ENCODE peak calls at places on chromosome 9, in four cellular contexts. One of them, this sample, is unnamed.

GRCh38 chr9:136482046-136482792 is 621 bp downstream of the SEC16A start:
- DNase-seq in NCI-H2081: peak
- DNase-seq in suprapubic skin: no peak
- DNase-seq in stimulated activated CD4-positive, alpha-beta T cell treated with anti-CD3 and anti-CD28 coated beads, Interleukin-4, amount 100 ng/mL, for 1 hour: no peak
- DNase-seq in this sample: no peak

GRCh38 chr9:80410106-80410505 is 838.3 kb downstream of the TLE4 start:
- DNase-seq in NCI-H2081: peak
- DNase-seq in suprapubic skin: no peak
- DNase-seq in stimulated activated CD4-positive, alpha-beta T cell treated with anti-CD3 and anti-CD28 coated beads, Interleukin-4, amount 100 ng/mL, for 1 hour: no peak
- DNase-seq in this sample: no peak

GRCh38 chr9:109561137-109561536 is 63.0 kb upstream of the PTPN3 start:
- DNase-seq in NCI-H2081: no peak
- DNase-seq in suprapubic skin: no peak
- DNase-seq in stimulated activated CD4-positive, alpha-beta T cell treated with anti-CD3 and anti-CD28 coated beads, Interleukin-4, amount 100 ng/mL, for 1 hour: no peak
- DNase-seq in this sample: no peak

GRCh38 chr9:136721339-136722092 is 9.1 kb downstream of the DIPK1B start:
- DNase-seq in NCI-H2081: no peak
- DNase-seq in suprapubic skin: no peak
- DNase-seq in stimulated activated CD4-positive, alpha-beta T cell treated with anti-CD3 and anti-CD28 coated beads, Interleukin-4, amount 100 ng/mL, for 1 hour: no peak
- DNase-seq in this sample: no peak

GRCh38 chr9:22654833-22655232 is 208.2 kb downstream of the DMRTA1 start:
- DNase-seq in NCI-H2081: no peak
- DNase-seq in suprapubic skin: no peak
- DNase-seq in stimulated activated CD4-positive, alpha-beta T cell treated with anti-CD3 and anti-CD28 coated beads, Interleukin-4, amount 100 ng/mL, for 1 hour: no peak
- DNase-seq in this sample: no peak

GRCh38 chr9:37591775-37592107 is 656 bp downstream of the TOMM5 start:
- DNase-seq in NCI-H2081: no peak
- DNase-seq in suprapubic skin: no peak
- DNase-seq in stimulated activated CD4-positive, alpha-beta T cell treated with anti-CD3 and anti-CD28 coated beads, Interleukin-4, amount 100 ng/mL, for 1 hour: no peak
- DNase-seq in this sample: no peak

GRCh38 chr9:91255327-91255726 is 106.4 kb downstream of the AUH start:
- DNase-seq in NCI-H2081: no peak
- DNase-seq in suprapubic skin: no peak
- DNase-seq in stimulated activated CD4-positive, alpha-beta T cell treated with anti-CD3 and anti-CD28 coated beads, Interleukin-4, amount 100 ng/mL, for 1 hour: no peak
- DNase-seq in this sample: no peak

GRCh38 chr9:107637421-107638420 is 148.2 kb upstream of the KLF4 start:
- DNase-seq in NCI-H2081: peak
- DNase-seq in suprapubic skin: peak
- DNase-seq in stimulated activated CD4-positive, alpha-beta T cell treated with anti-CD3 and anti-CD28 coated beads, Interleukin-4, amount 100 ng/mL, for 1 hour: no peak
- DNase-seq in this sample: no peak

GRCh38 chr9:114001794-114002261 is 76.3 kb downstream of the AMBP start:
- DNase-seq in NCI-H2081: no peak
- DNase-seq in suprapubic skin: peak
- DNase-seq in stimulated activated CD4-positive, alpha-beta T cell treated with anti-CD3 and anti-CD28 coated beads, Interleukin-4, amount 100 ng/mL, for 1 hour: no peak
- DNase-seq in this sample: no peak

GRCh38 chr9:81072758-81073157 is 616.6 kb downstream of the TLE1 start:
- DNase-seq in NCI-H2081: no peak
- DNase-seq in suprapubic skin: no peak
- DNase-seq in stimulated activated CD4-positive, alpha-beta T cell treated with anti-CD3 and anti-CD28 coated beads, Interleukin-4, amount 100 ng/mL, for 1 hour: no peak
- DNase-seq in this sample: no peak

GRCh38 chr9:114448706-114449105 is 56.6 kb downstream of the WHRN start:
- DNase-seq in NCI-H2081: no peak
- DNase-seq in suprapubic skin: no peak
- DNase-seq in stimulated activated CD4-positive, alpha-beta T cell treated with anti-CD3 and anti-CD28 coated beads, Interleukin-4, amount 100 ng/mL, for 1 hour: no peak
- DNase-seq in this sample: no peak

GRCh38 chr9:94996638-94997037 is 270.1 kb downstream of the AOPEP start:
- DNase-seq in NCI-H2081: no peak
- DNase-seq in suprapubic skin: no peak
- DNase-seq in stimulated activated CD4-positive, alpha-beta T cell treated with anti-CD3 and anti-CD28 coated beads, Interleukin-4, amount 100 ng/mL, for 1 hour: no peak
- DNase-seq in this sample: no peak

GRCh38 chr9:89508951-89509607 is 11.2 kb upstream of the SEMA4D start:
- DNase-seq in NCI-H2081: no peak
- DNase-seq in suprapubic skin: no peak
- DNase-seq in stimulated activated CD4-positive, alpha-beta T cell treated with anti-CD3 and anti-CD28 coated beads, Interleukin-4, amount 100 ng/mL, for 1 hour: no peak
- DNase-seq in this sample: no peak

GRCh38 chr9:89670114-89670513 is 65.3 kb downstream of the GADD45G start:
- DNase-seq in NCI-H2081: no peak
- DNase-seq in suprapubic skin: no peak
- DNase-seq in stimulated activated CD4-positive, alpha-beta T cell treated with anti-CD3 and anti-CD28 coated beads, Interleukin-4, amount 100 ng/mL, for 1 hour: no peak
- DNase-seq in this sample: no peak